ENCODE peak calls at places on chromosomes 11 and 22, in six cellular contexts. One of them, this sample, is unnamed. For H3K4me1, the result is how much of the 10 kb centered on the place peaks cover.

GRCh38 chr22:27834364-27835185 is 33.0 kb upstream of the MN1 start:
- DNase-seq in sigmoid colon: peak
- DNase-seq in endothelial cell of umbilical vein: no peak
- DNase-seq in transverse colon: no peak
- DNase-seq in HCT116: no peak
- DNase-seq in prostate gland: no peak
- DNase-seq in this sample: no peak

GRCh38 chr11:70705930-70706329 is 307.6 kb downstream of the CTTN start:
- DNase-seq in transverse colon: no peak
- DNase-seq in sigmoid colon: no peak
- DNase-seq in HCT116: no peak
- DNase-seq in prostate gland: no peak
- DNase-seq in endothelial cell of umbilical vein: no peak
- DNase-seq in this sample: no peak

GRCh38 chr11:118263694-118264567 is at the start of gene MPZL2:
- DNase-seq in prostate gland: peak
- DNase-seq in HCT116: peak
- DNase-seq in endothelial cell of umbilical vein: peak
- DNase-seq in sigmoid colon: no peak
- DNase-seq in transverse colon: peak
- DNase-seq in this sample: peak

GRCh38 chr11:78659326-78660319 is 85.0 kb upstream of the NARS2 start:
- DNase-seq in sigmoid colon: no peak
- DNase-seq in endothelial cell of umbilical vein: no peak
- DNase-seq in transverse colon: no peak
- DNase-seq in prostate gland: peak
- DNase-seq in HCT116: no peak
- DNase-seq in this sample: no peak

GRCh38 chr11:18699848-18700261 is 1.3 kb downstream of the TMEM86A start:
- DNase-seq in transverse colon: no peak
- DNase-seq in prostate gland: no peak
- DNase-seq in sigmoid colon: peak
- DNase-seq in HCT116: no peak
- DNase-seq in endothelial cell of umbilical vein: no peak
- DNase-seq in this sample: no peak

GRCh38 chr11:27242591-27242990 is 120.4 kb downstream of the CCDC34 start:
- DNase-seq in prostate gland: no peak
- DNase-seq in HCT116: no peak
- DNase-seq in sigmoid colon: no peak
- DNase-seq in transverse colon: no peak
- DNase-seq in endothelial cell of umbilical vein: no peak
- DNase-seq in this sample: no peak

GRCh38 chr22:26590525-26590858 is 560 bp upstream of the TPST2 start:
- DNase-seq in sigmoid colon: no peak
- DNase-seq in transverse colon: no peak
- DNase-seq in endothelial cell of umbilical vein: no peak
- DNase-seq in prostate gland: no peak
- DNase-seq in HCT116: no peak
- DNase-seq in this sample: no peak

GRCh38 chr11:130178992-130179391 is 19.4 kb downstream of the ST14 start:
- DNase-seq in endothelial cell of umbilical vein: no peak
- DNase-seq in HCT116: no peak
- DNase-seq in transverse colon: no peak
- DNase-seq in prostate gland: no peak
- DNase-seq in sigmoid colon: no peak
- DNase-seq in this sample: no peak

GRCh38 chr11:72792437-72793021 is 1.3 kb downstream of the STARD10 start:
- DNase-seq in sigmoid colon: no peak
- DNase-seq in HCT116: no peak
- DNase-seq in transverse colon: no peak
- DNase-seq in prostate gland: no peak
- DNase-seq in endothelial cell of umbilical vein: no peak
- DNase-seq in this sample: no peak

GRCh38 chr11:125202977-125203376 is 38.4 kb downstream of the PKNOX2 start:
- DNase-seq in sigmoid colon: no peak
- DNase-seq in prostate gland: no peak
- DNase-seq in endothelial cell of umbilical vein: no peak
- DNase-seq in transverse colon: no peak
- DNase-seq in HCT116: no peak
- DNase-seq in this sample: no peak

GRCh38 chr11:86660011-86660595 is 12.3 kb downstream of the ME3 start:
- DNase-seq in HCT116: no peak
- DNase-seq in prostate gland: no peak
- DNase-seq in sigmoid colon: no peak
- DNase-seq in endothelial cell of umbilical vein: no peak
- DNase-seq in transverse colon: no peak
- DNase-seq in this sample: no peak

GRCh38 chr11:70381872-70382842 is 16.2 kb upstream of the CTTN start:
- DNase-seq in HCT116: no peak
- DNase-seq in prostate gland: no peak
- DNase-seq in transverse colon: no peak
- DNase-seq in endothelial cell of umbilical vein: no peak
- DNase-seq in sigmoid colon: peak
- DNase-seq in this sample: peak

GRCh38 chr22:48929276-48929790 is 898.3 kb downstream of the BRD1 start:
- DNase-seq in transverse colon: no peak
- DNase-seq in sigmoid colon: peak
- DNase-seq in prostate gland: no peak
- DNase-seq in HCT116: no peak
- DNase-seq in endothelial cell of umbilical vein: no peak
- DNase-seq in this sample: no peak

GRCh38 chr11:2304156-2305139 is 2.6 kb downstream of the TSPAN32 start:
- DNase-seq in HCT116: no peak
- DNase-seq in transverse colon: no peak
- DNase-seq in endothelial cell of umbilical vein: no peak
- DNase-seq in prostate gland: no peak
- DNase-seq in sigmoid colon: peak
- DNase-seq in this sample: no peak

GRCh38 chr22:44647141-44647540 is 54.9 kb upstream of the PRR5 start:
- DNase-seq in sigmoid colon: no peak
- DNase-seq in prostate gland: no peak
- DNase-seq in endothelial cell of umbilical vein: no peak
- DNase-seq in HCT116: no peak
- DNase-seq in transverse colon: no peak
- DNase-seq in this sample: no peak

GRCh38 chr11:3207530-3208189 is 11.0 kb downstream of the MRGPRG start:
- DNase-seq in prostate gland: no peak
- DNase-seq in sigmoid colon: no peak
- DNase-seq in endothelial cell of umbilical vein: no peak
- DNase-seq in transverse colon: no peak
- DNase-seq in HCT116: no peak
- DNase-seq in this sample: no peak

GRCh38 chr22:38318792-38319773 is 1.9 kb upstream of the CSNK1E start:
- DNase-seq in transverse colon: no peak
- DNase-seq in endothelial cell of umbilical vein: no peak
- DNase-seq in HCT116: no peak
- DNase-seq in prostate gland: no peak
- DNase-seq in sigmoid colon: no peak
- DNase-seq in this sample: peak

GRCh38 chr11:110990316-110990715 is 255.2 kb upstream of the POU2AF2 start:
- DNase-seq in sigmoid colon: no peak
- DNase-seq in prostate gland: no peak
- DNase-seq in endothelial cell of umbilical vein: no peak
- DNase-seq in transverse colon: no peak
- DNase-seq in HCT116: no peak
- DNase-seq in this sample: no peak

GRCh38 chr11:116459233-116459632 is 313.6 kb downstream of the BUD13 start:
- DNase-seq in endothelial cell of umbilical vein: no peak
- DNase-seq in prostate gland: no peak
- DNase-seq in HCT116: no peak
- DNase-seq in transverse colon: peak
- DNase-seq in sigmoid colon: peak
- DNase-seq in this sample: no peak

GRCh38 chr11:105144887-105145286 is 5.3 kb upstream of the CARD18 start:
- DNase-seq in sigmoid colon: no peak
- DNase-seq in HCT116: peak
- DNase-seq in prostate gland: no peak
- DNase-seq in endothelial cell of umbilical vein: peak
- DNase-seq in transverse colon: no peak
- DNase-seq in this sample: no peak

GRCh38 chr11:114977596-114977995 is 299.3 kb downstream of the NXPE2 start:
- DNase-seq in HCT116: no peak
- DNase-seq in endothelial cell of umbilical vein: no peak
- DNase-seq in transverse colon: no peak
- DNase-seq in sigmoid colon: no peak
- DNase-seq in prostate gland: no peak
- DNase-seq in this sample: no peak

GRCh38 chr11:64343740-64344133 is 3.7 kb downstream of the CCDC88B start:
- DNase-seq in prostate gland: no peak
- DNase-seq in sigmoid colon: no peak
- DNase-seq in endothelial cell of umbilical vein: no peak
- DNase-seq in transverse colon: peak
- DNase-seq in HCT116: no peak
- DNase-seq in this sample: no peak

GRCh38 chr11:83166193-83166866 is 9.4 kb downstream of the PCF11 start:
- DNase-seq in sigmoid colon: no peak
- DNase-seq in HCT116: no peak
- DNase-seq in endothelial cell of umbilical vein: no peak
- DNase-seq in transverse colon: no peak
- DNase-seq in prostate gland: no peak
- DNase-seq in this sample: no peak
- TF ChIP-seq POLR2AphosphoS5 in sigmoid colon: no peak
- TF ChIP-seq POLR2AphosphoS5 in HCT116: no peak
- TF ChIP-seq POLR2AphosphoS5 in endothelial cell of umbilical vein: no peak
- TF ChIP-seq POLR2AphosphoS5 in transverse colon: no peak
- TF ChIP-seq POLR2AphosphoS5 in prostate gland: no peak
- TF ChIP-seq POLR2AphosphoS5 in this sample: no peak

GRCh38 chr22:46039531-46039930 is 62.6 kb upstream of the WNT7B start:
- DNase-seq in prostate gland: no peak
- DNase-seq in HCT116: no peak
- DNase-seq in sigmoid colon: no peak
- DNase-seq in transverse colon: no peak
- DNase-seq in endothelial cell of umbilical vein: no peak
- DNase-seq in this sample: no peak

GRCh38 chr22:46040471-46041465 is 63.8 kb upstream of the WNT7B start:
- DNase-seq in sigmoid colon: peak
- DNase-seq in HCT116: no peak
- DNase-seq in transverse colon: no peak
- DNase-seq in endothelial cell of umbilical vein: no peak
- DNase-seq in prostate gland: no peak
- DNase-seq in this sample: no peak

GRCh38 chr22:46038174-46038487 is 61.2 kb upstream of the WNT7B start:
- DNase-seq in HCT116: no peak
- DNase-seq in transverse colon: no peak
- DNase-seq in prostate gland: no peak
- DNase-seq in endothelial cell of umbilical vein: no peak
- DNase-seq in sigmoid colon: no peak
- DNase-seq in this sample: no peak

GRCh38 chr22:46036558-46037408 is 59.8 kb upstream of the WNT7B start:
- DNase-seq in sigmoid colon: peak
- DNase-seq in transverse colon: peak
- DNase-seq in endothelial cell of umbilical vein: peak
- DNase-seq in HCT116: peak
- DNase-seq in prostate gland: peak
- DNase-seq in this sample: peak

DNA sequence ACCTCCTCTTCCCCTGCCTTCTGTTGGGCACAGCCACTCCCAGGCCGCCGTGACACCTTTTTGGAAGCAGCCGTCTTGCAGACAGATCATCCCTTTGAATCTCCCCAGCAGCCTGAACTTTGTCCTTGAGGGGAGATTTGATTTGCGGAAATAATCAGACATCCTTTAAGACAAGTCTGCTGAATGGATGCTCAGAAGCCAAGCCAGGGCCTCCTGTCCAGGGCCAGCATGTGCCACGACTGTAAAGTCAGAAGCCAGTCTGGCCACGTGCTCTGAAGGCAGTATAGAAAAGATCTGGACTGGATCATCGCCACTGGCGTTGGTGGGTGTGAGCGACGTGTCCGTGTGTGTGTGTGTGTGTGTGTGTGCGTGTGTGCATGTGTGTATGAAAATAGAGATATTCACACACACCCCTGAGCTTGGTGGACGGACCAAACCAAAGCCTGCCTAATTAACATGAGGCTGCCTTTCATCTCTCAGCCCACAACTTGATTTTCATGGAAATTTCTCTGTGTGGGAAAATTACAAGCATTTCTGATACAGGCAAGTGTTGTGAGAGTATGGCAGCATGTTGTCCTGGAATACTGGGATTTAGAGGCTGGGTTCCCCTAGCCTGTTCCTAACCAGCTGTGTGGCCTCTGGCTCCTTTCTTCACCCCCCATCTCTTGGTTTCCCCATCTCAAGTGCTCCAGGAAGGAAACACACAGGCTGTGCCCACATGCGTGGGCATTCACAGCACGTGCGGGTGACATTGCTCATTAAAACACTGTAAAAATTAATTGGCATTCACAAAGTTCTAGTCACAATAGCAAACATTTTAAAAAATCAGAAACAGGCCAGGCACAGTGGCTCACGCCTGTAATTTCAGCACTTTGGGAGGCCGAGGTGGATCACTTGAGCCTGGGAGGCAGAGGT is 61.8 kb upstream of the WNT7B start:
- DNase-seq in endothelial cell of umbilical vein: no peak
- DNase-seq in sigmoid colon: peak
- DNase-seq in prostate gland: no peak
- DNase-seq in HCT116: no peak
- DNase-seq in transverse colon: no peak
- DNase-seq in this sample: no peak
- H3K4me1 ChIP-seq in endothelial cell of umbilical vein: under half
- H3K4me1 ChIP-seq in sigmoid colon: under half
- H3K4me1 ChIP-seq in prostate gland: under half
- H3K4me1 ChIP-seq in HCT116: under half
- H3K4me1 ChIP-seq in transverse colon: under half
- H3K4me1 ChIP-seq in this sample: under half

GRCh38 chr22:31230871-31231621 is 18.9 kb downstream of the LIMK2 start:
- DNase-seq in endothelial cell of umbilical vein: peak
- DNase-seq in transverse colon: peak
- DNase-seq in prostate gland: peak
- DNase-seq in sigmoid colon: no peak
- DNase-seq in HCT116: no peak
- DNase-seq in this sample: peak
- TF ChIP-seq POLR2AphosphoS5 in endothelial cell of umbilical vein: peak
- TF ChIP-seq POLR2AphosphoS5 in transverse colon: no peak
- TF ChIP-seq POLR2AphosphoS5 in prostate gland: peak
- TF ChIP-seq POLR2AphosphoS5 in sigmoid colon: no peak
- TF ChIP-seq POLR2AphosphoS5 in HCT116: no peak
- TF ChIP-seq POLR2AphosphoS5 in this sample: no peak

GRCh38 chr11:134068829-134069425 is at the start of gene JAM3:
- DNase-seq in HCT116: no peak
- DNase-seq in endothelial cell of umbilical vein: peak
- DNase-seq in transverse colon: peak
- DNase-seq in sigmoid colon: peak
- DNase-seq in prostate gland: peak
- DNase-seq in this sample: peak

GRCh38 chr11:134069996-134070845 is 1.3 kb downstream of the JAM3 start:
- DNase-seq in prostate gland: no peak
- DNase-seq in endothelial cell of umbilical vein: no peak
- DNase-seq in HCT116: no peak
- DNase-seq in transverse colon: no peak
- DNase-seq in sigmoid colon: no peak
- DNase-seq in this sample: no peak

GRCh38 chr11:134069426-134069921 is 602 bp downstream of the JAM3 start:
- DNase-seq in sigmoid colon: no peak
- DNase-seq in prostate gland: no peak
- DNase-seq in HCT116: no peak
- DNase-seq in endothelial cell of umbilical vein: peak
- DNase-seq in transverse colon: no peak
- DNase-seq in this sample: peak

GRCh38 chr11:134071766-134072403 is 3.0 kb downstream of the JAM3 start:
- DNase-seq in prostate gland: no peak
- DNase-seq in sigmoid colon: no peak
- DNase-seq in HCT116: no peak
- DNase-seq in transverse colon: no peak
- DNase-seq in endothelial cell of umbilical vein: no peak
- DNase-seq in this sample: peak

GRCh38 chr11:134071306-134071705 is 2.4 kb downstream of the JAM3 start:
- DNase-seq in prostate gland: no peak
- DNase-seq in transverse colon: no peak
- DNase-seq in HCT116: no peak
- DNase-seq in sigmoid colon: no peak
- DNase-seq in endothelial cell of umbilical vein: no peak
- DNase-seq in this sample: no peak
- H3K4me1 ChIP-seq in prostate gland: under half
- H3K4me1 ChIP-seq in transverse colon: under half
- H3K4me1 ChIP-seq in HCT116: under half
- H3K4me1 ChIP-seq in sigmoid colon: under half
- H3K4me1 ChIP-seq in endothelial cell of umbilical vein: under half
- H3K4me1 ChIP-seq in this sample: under half

This sample was measured in GM23338.